ENCODE peak calls at places on chromosomes 5 and 9, in seven cellular contexts. Y, M, A, K, B, G and L are unnamed samples.

GRCh38 chr9:93295456-93296076 is 111.6 kb downstream of the WNK2 start:
- DNase-seq in Y (no peak), M (no peak), A (no peak), K (no peak), B (no peak), G (no peak), L (no peak)

GRCh38 chr5:39867923-39868322 is 443.1 kb upstream of the DAB2 start:
- DNase-seq in Y (no peak), M (no peak), A (no peak), K (no peak), B (no peak), G (no peak), L (no peak)

GRCh38 chr5:72210913-72211670 is 103.8 kb downstream of the MAP1B start:
- DNase-seq in Y (peak), M (no peak), A (no peak), K (peak), B (no peak), G (no peak), L (peak)

GRCh38 chr5:40779561-40779960 is 18.6 kb downstream of the PRKAA1 start:
- DNase-seq in Y (no peak), M (no peak), A (no peak), K (no peak), B (no peak), G (no peak), L (no peak)

GRCh38 chr5:40397976-40398375 is 281.7 kb upstream of the PTGER4 start:
- DNase-seq in Y (no peak), M (no peak), A (no peak), K (no peak), B (no peak), G (no peak), L (no peak)

GRCh38 chr9:26229324-26230054 is 551.2 kb upstream of the TUSC1 start:
- DNase-seq in Y (no peak), M (no peak), A (no peak), K (no peak), B (no peak), G (no peak), L (no peak)

GRCh38 chr9:87950765-87951488 is 23.4 kb downstream of the CDK20 start:
- DNase-seq in Y (peak), M (peak), A (no peak), K (peak), B (no peak), G (peak), L (peak)

GRCh38 chr9:98118640-98119601 is at the start of gene TRIM14:
- DNase-seq in Y (peak), M (peak), A (no peak), K (peak), B (peak), G (peak), L (peak)

GRCh38 chr5:96821260-96821916 is 13.6 kb upstream of the ERAP1 start:
- DNase-seq in Y (no peak), M (no peak), A (no peak), K (peak), B (no peak), G (no peak), L (no peak)
- TF ChIP-seq CEBPB in Y (no peak), M (no peak), A (no peak), K (no peak), B (no peak), G (no peak), L (no peak)

DNA sequence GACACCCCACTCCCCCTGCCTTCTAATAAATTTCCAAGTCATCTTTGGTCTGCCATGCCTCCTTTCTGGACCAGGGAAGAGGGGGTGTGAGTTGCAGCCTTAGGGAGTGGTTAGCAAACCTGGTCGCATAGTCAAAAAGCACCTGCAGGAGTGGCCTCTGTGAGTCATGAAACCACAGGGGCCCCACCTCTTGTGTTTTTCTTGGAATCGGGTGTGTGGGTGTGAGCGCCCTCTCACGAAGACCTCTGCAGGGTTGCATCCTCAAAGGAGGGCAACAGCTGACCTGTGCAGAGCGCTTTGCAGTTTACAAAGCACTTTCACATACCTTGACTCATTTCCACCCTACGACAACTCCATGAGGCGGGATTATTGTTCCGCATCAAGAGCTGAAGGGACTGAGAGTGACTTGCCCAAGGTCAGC is 36.8 kb upstream of the TEX48 start:
- DNase-seq in Y (peak), M (peak), A (no peak), K (no peak), B (no peak), G (no peak), L (no peak)
- TF ChIP-seq CEBPB in Y (no peak), M (peak), A (no peak), K (no peak), B (no peak), G (no peak), L (no peak)

GRCh38 chr9:89350988-89351557 is 32.8 kb downstream of the SECISBP2 start:
- DNase-seq in Y (no peak), M (no peak), A (no peak), K (no peak), B (no peak), G (no peak), L (peak)
- TF ChIP-seq CEBPB in Y (no peak), M (no peak), A (no peak), K (no peak), B (no peak), G (no peak), L (peak)

DNA sequence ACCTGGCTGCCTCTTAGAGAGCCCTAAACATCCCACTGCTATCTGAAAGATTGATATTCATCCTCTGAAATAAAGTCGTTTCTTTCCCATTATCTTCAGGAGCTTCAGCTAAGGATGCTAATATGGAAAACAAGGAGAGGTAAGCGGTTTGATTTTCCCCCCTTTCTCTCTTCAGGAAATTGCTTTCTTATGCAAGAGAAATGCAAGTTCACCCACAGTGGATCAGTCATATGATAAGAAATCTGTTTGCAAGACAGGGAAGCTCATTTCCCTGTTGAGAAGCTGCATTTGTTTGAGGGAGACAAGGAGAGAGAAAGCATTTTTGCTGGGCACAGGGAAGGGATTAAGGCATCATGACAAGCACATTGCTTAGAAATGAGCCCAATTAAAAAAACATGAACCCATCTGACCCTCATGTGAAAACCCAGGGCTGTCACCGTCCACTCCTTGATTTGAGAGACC is 53.7 kb upstream of the BOD1 start:
- DNase-seq in Y (no peak), M (no peak), A (no peak), K (peak), B (peak), G (no peak), L (no peak)
- TF ChIP-seq CEBPB in Y (no peak), M (no peak), A (no peak), K (peak), B (no peak), G (peak), L (no peak)

GRCh38 chr5:139823757-139824355 is 28.2 kb downstream of the PSD2 start:
- DNase-seq in Y (no peak), M (no peak), A (no peak), K (no peak), B (no peak), G (no peak), L (no peak)
- TF ChIP-seq CEBPB in Y (no peak), M (no peak), A (no peak), K (no peak), B (no peak), G (no peak), L (no peak)